ENCODE peak calls at places on chromosome 1, in eight cellular contexts. Z is heart left ventricle, L is kidney epithelial cell, P is lower leg skin, U is nephron progenitor cell, T is fibroblast of mammary gland, O is progenitor cell of endocrine pancreas, I is pancreas. J is an unnamed sample.

GRCh38 chr1:185400057-185400456 is 83.0 kb upstream of the IVNS1ABP start:
- DNase-seq in P (no peak), I (no peak), T (peak; percentile 77), Z (no peak), U (no peak), O (no peak), L (no peak), J (no peak)

GRCh38 chr1:167491586-167492408 is 26.5 kb downstream of the CD247 start:
- DNase-seq in I (no peak), P (no peak), L (no peak), O (no peak), U (no peak), Z (no peak), T (no peak), J (no peak)

GRCh38 chr1:68201546-68202238 is 30.6 kb downstream of the WLS start:
- DNase-seq in U (no peak), I (no peak), L (no peak), P (no peak), T (no peak), O (no peak), Z (no peak), J (no peak)

GRCh38 chr1:231188072-231188471 is 26.2 kb downstream of the TRIM67 start:
- DNase-seq in Z (no peak), P (no peak), O (no peak), L (no peak), T (no peak), U (no peak), I (no peak), J (no peak)

GRCh38 chr1:151106891-151107290 is 36.3 kb downstream of the GABPB2 start:
- DNase-seq in I (no peak), Z (no peak), O (no peak), P (no peak), T (peak; percentile 69), L (no peak), U (peak; percentile 26), J (no peak)

GRCh38 chr1:101959456-101959855 is 37.3 kb downstream of the OLFM3 start:
- DNase-seq in I (no peak), U (no peak), L (no peak), O (no peak), T (no peak), Z (no peak), P (no peak), J (no peak)

GRCh38 chr1:59730759-59731478 is 83.8 kb upstream of the HOOK1 start:
- DNase-seq in P (peak; percentile 84), Z (peak; percentile 86), L (peak; percentile 76), O (no peak), T (peak; percentile 99), I (no peak), U (no peak), J (no peak)

GRCh38 chr1:38852780-38853179 is 6.8 kb downstream of the RRAGC start:
- DNase-seq in T (no peak), L (no peak), I (no peak), P (no peak), U (no peak), Z (no peak), O (no peak), J (no peak)

GRCh38 chr1:203805689-203806088 is 10.3 kb downstream of the ZBED6 start:
- DNase-seq in L (no peak), T (no peak), O (no peak), I (no peak), Z (no peak), U (no peak), P (no peak), J (no peak)

GRCh38 chr1:91201699-91202098 is 179.9 kb upstream of the ZNF644 start:
- DNase-seq in O (no peak), P (no peak), U (no peak), I (no peak), Z (no peak), T (no peak), L (no peak), J (no peak)

GRCh38 chr1:219416598-219417238 is 196.2 kb downstream of the ZC3H11B start:
- DNase-seq in Z (no peak), I (no peak), O (no peak), L (no peak), P (peak; percentile 37), T (peak; percentile 63), U (peak; percentile 66), J (peak; percentile 65)

DNA sequence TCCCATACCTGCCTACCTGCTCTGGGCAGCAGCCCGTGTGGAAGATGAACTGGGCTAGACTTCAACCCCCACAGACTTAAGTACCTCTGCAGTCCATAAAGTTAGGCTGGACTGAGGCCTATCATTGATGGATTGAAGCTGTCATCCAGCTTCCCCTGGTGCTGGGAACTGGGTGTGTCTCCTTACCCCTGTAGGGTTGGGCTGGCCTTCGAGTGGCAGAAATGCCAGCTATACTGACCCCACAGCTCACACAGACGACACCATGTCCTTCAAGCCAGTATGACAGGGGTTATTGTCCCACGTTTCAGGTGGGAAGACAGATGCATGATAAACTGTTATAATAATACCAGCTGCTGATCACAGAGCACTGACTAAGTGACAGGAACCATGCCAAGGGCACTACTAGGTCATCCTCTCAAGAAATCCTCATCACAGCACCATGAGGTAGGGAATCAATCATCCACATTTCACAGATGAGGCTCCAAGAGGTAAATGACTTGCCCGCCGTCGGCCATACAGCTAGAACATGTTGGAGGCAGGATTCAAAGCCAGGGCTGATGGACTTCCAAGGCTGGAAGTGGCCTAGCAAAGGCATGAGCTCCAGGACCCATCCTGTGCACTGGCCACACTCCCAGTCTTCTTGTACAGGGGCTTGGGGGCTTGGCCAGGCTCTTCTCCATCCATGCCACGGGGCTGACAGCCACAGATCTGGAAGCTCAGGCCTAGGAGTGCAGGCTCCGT is at the start of gene BEST4:
- DNase-seq in U (no peak), T (no peak), I (no peak), Z (peak; percentile 20), L (no peak), O (no peak), P (no peak), J (no peak)
- TF ChIP-seq CTCF in U (no peak), T (no peak), I (no peak), Z (no peak), L (no peak), O (no peak), P (no peak), J (no peak)

DNA sequence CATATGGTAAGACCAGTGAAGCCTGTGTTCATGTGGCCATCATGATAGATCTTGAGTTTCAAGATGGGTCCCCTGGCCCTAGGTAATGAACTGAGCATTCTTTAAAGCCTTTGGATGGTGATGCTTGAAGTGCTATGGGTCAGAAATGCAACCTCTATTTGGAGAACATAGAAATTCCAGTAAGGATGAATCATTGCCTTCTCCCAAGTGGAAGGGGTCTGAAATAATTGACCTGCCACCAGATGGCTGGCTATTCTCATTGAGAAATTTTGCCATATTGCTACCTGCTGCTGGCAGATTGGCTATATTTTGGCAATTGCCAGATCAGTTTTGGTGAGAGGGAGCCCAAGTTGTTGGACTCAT is 739 bp upstream of the IFI6 start:
- DNase-seq in P (no peak), T (peak; percentile 52), O (no peak), U (no peak), L (no peak), I (no peak), Z (no peak), J (no peak)
- TF ChIP-seq CTCF in P (no peak), T (no peak), O (no peak), U (no peak), L (no peak), I (no peak), Z (no peak), J (no peak)

GRCh38 chr1:30226648-30227047 is 496.7 kb downstream of the MATN1 start:
- DNase-seq in L (no peak), O (no peak), P (no peak), U (no peak), I (no peak), T (no peak), Z (no peak), J (no peak)

GRCh38 chr1:30229960-30230359 is 493.4 kb downstream of the MATN1 start:
- DNase-seq in U (no peak), I (no peak), L (no peak), P (no peak), Z (no peak), O (no peak), T (no peak), J (no peak)

GRCh38 chr1:30229557-30229956 is 493.8 kb downstream of the MATN1 start:
- DNase-seq in L (no peak), I (no peak), Z (no peak), T (no peak), U (no peak), P (no peak), O (no peak), J (no peak)

GRCh38 chr1:30234091-30234490 is 489.3 kb downstream of the MATN1 start:
- DNase-seq in Z (no peak), P (no peak), U (no peak), T (no peak), I (no peak), L (no peak), O (no peak), J (no peak)

DNA sequence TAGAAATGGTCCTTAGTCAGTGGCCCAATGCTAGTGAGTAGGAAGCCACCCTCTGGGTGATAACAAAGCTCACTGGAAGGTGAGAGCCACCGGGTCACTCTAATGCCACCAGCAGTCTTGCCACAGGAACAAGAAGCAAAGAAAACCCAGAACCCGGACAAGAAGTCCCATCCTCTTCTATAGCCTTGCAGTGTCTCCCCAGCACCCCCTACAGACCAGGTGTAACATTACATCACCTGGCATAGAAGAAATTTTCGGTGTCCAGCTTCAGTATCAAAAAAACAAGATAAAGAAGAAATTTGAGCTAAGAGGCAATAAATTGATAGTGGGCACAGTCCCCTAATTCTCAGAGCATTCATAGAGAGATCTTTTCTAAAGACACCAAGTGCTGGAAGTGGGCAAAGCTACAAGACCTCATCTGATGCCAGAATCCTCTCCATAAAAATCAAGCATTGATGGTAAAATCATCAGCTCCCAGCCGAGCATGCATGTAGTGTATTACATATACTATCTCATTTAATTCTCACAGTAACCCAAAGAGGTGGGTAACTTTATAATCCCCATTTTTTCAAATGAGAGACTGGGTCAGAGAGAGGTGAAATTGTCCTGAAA is 491.0 kb downstream of the MATN1 start:
- DNase-seq in U (no peak), L (no peak), T (peak; percentile 5), P (no peak), I (no peak), Z (no peak), O (no peak), J (peak; percentile 25)
- TF ChIP-seq CTCF in U (peak; percentile 77), L (peak; percentile 61), T (peak; percentile 50), P (no peak), I (peak; percentile 37), Z (peak; percentile 42), O (peak; percentile 72), J (peak; percentile 70)

GRCh38 chr1:116879478-116880133 is 30.1 kb upstream of the PTGFRN start:
- DNase-seq in Z (no peak), O (no peak), U (no peak), P (no peak), I (peak; percentile 78), T (no peak), L (no peak), J (peak; percentile 10)

GRCh38 chr1:116880952-116881351 is 28.8 kb upstream of the PTGFRN start:
- DNase-seq in U (no peak), Z (peak; percentile 47), T (peak; percentile 30), L (no peak), P (no peak), I (no peak), O (no peak), J (no peak)

GRCh38 chr1:116878804-116879477 is 30.8 kb upstream of the PTGFRN start:
- DNase-seq in L (peak; percentile 16), Z (peak; percentile 45), U (peak; percentile 36), I (peak; percentile 61), T (peak; percentile 43), O (no peak), P (no peak), J (peak; percentile 53)

GRCh38 chr1:116882866-116883265 is 26.9 kb upstream of the PTGFRN start:
- DNase-seq in Z (no peak), L (no peak), P (no peak), O (no peak), U (no peak), I (no peak), T (no peak), J (no peak)

GRCh38 chr1:116881879-116882520 is 27.7 kb upstream of the PTGFRN start:
- DNase-seq in Z (peak; percentile 47), T (peak; percentile 97), U (peak; percentile 8), O (no peak), P (peak; percentile 80), I (peak; percentile 49), L (no peak), J (peak; percentile 35)
- TF ChIP-seq CTCF in Z (peak; percentile 28), T (peak; percentile 30), U (no peak), O (no peak), P (no peak), I (peak; percentile 10), L (peak; percentile 34), J (no peak)

J was measured in endothelial cell.